ENCODE peak calls at places on chromosome 10, in ten cellular contexts. A is stomach, E is transverse colon, R is GM23338, O is HepG2, J is endothelial cell of umbilical vein, Y is HCT116, H is prostate gland, L is SK-N-SH, K is K562. G is an unnamed sample.

GRCh38 chr10:132162590-132163277 is 24.0 kb upstream of the DPYSL4 start:
- DNase-seq in O (no peak), H (peak), E (peak), J (no peak), Y (no peak), R (no peak), K (no peak), A (peak), L (no peak), G (no peak)

GRCh38 chr10:1156616-1156886 is 100.4 kb downstream of the WDR37 start:
- DNase-seq in Y (no peak), H (no peak), E (no peak), K (no peak), J (no peak), R (no peak), O (no peak), A (peak), L (no peak), G (no peak)

GRCh38 chr10:33109788-33110469 is 151.9 kb upstream of the ITGB1 start:
- DNase-seq in J (no peak), R (no peak), L (no peak), A (no peak), H (no peak), O (no peak), E (no peak), Y (no peak), K (no peak), G (no peak)

GRCh38 chr10:63522129-63522687 is 1.0 kb downstream of the REEP3 start:
- DNase-seq in H (no peak), K (no peak), J (peak), Y (no peak), O (no peak), L (peak), E (no peak), A (no peak), R (no peak), G (no peak)

GRCh38 chr10:95467162-95467599 is 94.0 kb downstream of the SORBS1 start:
- DNase-seq in Y (peak), O (peak), A (peak), H (peak), L (peak), J (peak), K (peak), E (peak), R (peak), G (no peak)

GRCh38 chr10:77392851-77393250 is 244.8 kb downstream of the KCNMA1 start:
- DNase-seq in K (no peak), L (no peak), J (peak), O (no peak), A (no peak), E (no peak), H (peak), R (no peak), Y (peak), G (peak)

GRCh38 chr10:33434948-33435347 is 100.5 kb upstream of the NRP1 start:
- DNase-seq in O (no peak), L (no peak), K (no peak), H (no peak), Y (no peak), A (no peak), R (no peak), J (no peak), E (no peak), G (no peak)

GRCh38 chr10:89555688-89556445 is 20.5 kb upstream of the SLC16A12 start:
- DNase-seq in K (no peak), H (no peak), A (no peak), Y (no peak), O (no peak), R (peak), L (no peak), E (no peak), J (no peak), G (no peak)

GRCh38 chr10:60335708-60336107 is 54.0 kb downstream of the ANK3 start:
- DNase-seq in J (peak), R (peak), L (no peak), H (no peak), O (peak), E (no peak), K (peak), Y (no peak), A (no peak), G (no peak)

GRCh38 chr10:95815701-95816100 is 59.7 kb downstream of the ENTPD1 start:
- DNase-seq in Y (no peak), E (no peak), L (no peak), O (no peak), K (no peak), R (no peak), A (no peak), J (peak), H (no peak), G (no peak)

GRCh38 chr10:42997151-42997848 is 79.6 kb upstream of the RET start:
- DNase-seq in R (no peak), Y (no peak), E (no peak), J (no peak), A (no peak), L (peak), H (no peak), K (no peak), O (no peak), G (no peak)

GRCh38 chr10:43773736-43774135 is 125.1 kb upstream of the ZNF32 start:
- DNase-seq in L (no peak), H (no peak), K (no peak), A (no peak), Y (no peak), J (peak), R (no peak), O (no peak), E (no peak), G (no peak)

GRCh38 chr10:30829921-30830671 is 200.5 kb upstream of the LYZL2 start:
- DNase-seq in H (no peak), E (no peak), K (no peak), J (no peak), Y (no peak), R (no peak), A (no peak), L (no peak), O (no peak), G (no peak)

GRCh38 chr10:29636178-29636577 is 1.4 kb upstream of the SVIL start:
- DNase-seq in K (no peak), J (peak), H (no peak), O (no peak), A (no peak), L (no peak), R (no peak), Y (no peak), E (no peak), G (no peak)

GRCh38 chr10:44860811-44861751 is 50.1 kb upstream of the TMEM72 start:
- DNase-seq in O (peak), H (no peak), Y (no peak), L (no peak), A (peak), R (no peak), E (no peak), J (no peak), K (no peak), G (no peak)

GRCh38 chr10:24240001-24240751 is 31.2 kb downstream of the KIAA1217 start:
- DNase-seq in R (no peak), J (no peak), A (no peak), L (peak), Y (no peak), O (peak), E (no peak), K (no peak), H (peak), G (no peak)

GRCh38 chr10:70984986-70985719 is 96.8 kb upstream of the PCBD1 start:
- DNase-seq in H (no peak), J (no peak), K (no peak), O (no peak), Y (no peak), A (no peak), L (no peak), R (no peak), E (no peak), G (no peak)

GRCh38 chr10:119659951-119660350 is 8.8 kb downstream of the BAG3 start:
- DNase-seq in E (no peak), Y (no peak), R (no peak), K (no peak), O (peak), L (no peak), A (no peak), J (no peak), H (no peak), G (no peak)

GRCh38 chr10:121886997-121887622 is 40.7 kb downstream of the ATE1 start:
- DNase-seq in R (peak), O (peak), A (peak), K (peak), J (peak), Y (peak), H (peak), L (peak), E (peak), G (peak)

GRCh38 chr10:42738669-42739068 is 43.9 kb upstream of the BMS1 start:
- DNase-seq in E (no peak), Y (no peak), A (no peak), O (no peak), J (no peak), H (no peak), R (no peak), K (no peak), L (no peak), G (no peak)

GRCh38 chr10:75115137-75115536 is 3.7 kb downstream of the SAMD8 start:
- DNase-seq in Y (no peak), K (peak), O (no peak), A (no peak), E (no peak), L (no peak), H (no peak), J (peak), R (no peak), G (no peak)

GRCh38 chr10:75109459-75109778 is 2.0 kb upstream of the SAMD8 start:
- DNase-seq in J (no peak), E (no peak), K (no peak), Y (no peak), H (no peak), R (no peak), A (no peak), L (no peak), O (no peak), G (no peak)

GRCh38 chr10:75110006-75110632 is 1.3 kb upstream of the SAMD8 start:
- DNase-seq in O (no peak), Y (no peak), A (no peak), J (no peak), H (no peak), E (no peak), R (no peak), L (no peak), K (peak), G (no peak)

GRCh38 chr10:75111367-75111905 is at the start of gene SAMD8:
- DNase-seq in J (peak), K (peak), A (peak), R (peak), O (peak), L (peak), Y (peak), E (peak), H (peak), G (peak)

GRCh38 chr10:75111906-75112703 is 649 bp downstream of the SAMD8 start:
- DNase-seq in R (peak), O (peak), K (peak), E (peak), A (peak), H (peak), J (peak), Y (peak), L (peak), G (no peak)
- TF ChIP-seq POLR2AphosphoS5 in R (no peak), O (no peak), K (no peak), E (no peak), A (no peak), H (no peak), J (no peak), Y (no peak), L (no peak), G (no peak)

DNA sequence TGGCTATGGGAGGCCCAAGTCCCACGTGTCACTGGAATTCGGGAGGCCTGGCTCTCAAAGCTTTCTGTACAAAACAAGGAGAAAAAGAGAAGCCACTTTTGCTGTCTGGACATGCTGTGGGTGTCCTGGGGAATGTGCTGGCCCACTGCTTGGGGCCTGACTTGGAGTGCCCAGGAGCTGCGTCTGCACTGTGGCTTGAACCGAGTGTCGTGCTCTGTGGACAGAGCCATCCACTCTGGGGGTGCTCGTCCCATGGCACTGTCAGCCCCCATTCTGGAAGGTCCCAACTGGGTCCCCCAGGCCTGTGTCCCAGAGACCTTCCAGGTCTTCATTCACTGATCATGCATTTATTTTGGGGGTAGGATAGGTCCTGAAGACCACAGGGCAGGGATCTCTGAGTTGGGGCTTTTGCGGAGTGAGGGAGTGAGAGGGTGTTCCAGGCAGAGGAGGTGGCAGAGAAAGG is 138.0 kb downstream of the LHPP start:
- DNase-seq in H (no peak), A (no peak), J (no peak), R (no peak), K (no peak), Y (no peak), O (no peak), E (no peak), L (no peak), G (no peak)
- H3K4me3 ChIP-seq in H (no peak), A (no peak), J (no peak), R (no peak), K (no peak), Y (no peak), O (no peak), E (no peak), L (no peak), G (no peak)

GRCh38 chr10:103180491-103180890 is 12.6 kb downstream of the NT5C2 start:
- DNase-seq in Y (no peak), O (no peak), J (no peak), L (no peak), A (no peak), H (no peak), K (no peak), E (no peak), R (no peak), G (no peak)
- H3K27ac ChIP-seq in Y (no peak), O (no peak), J (no peak), L (no peak), A (no peak), H (no peak), K (no peak), E (no peak), R (peak), G (peak)

GRCh38 chr10:102450374-102451104 is 804 bp downstream of the C10orf95 start:
- DNase-seq in O (peak), H (peak), K (peak), J (peak), L (peak), Y (peak), A (peak), E (peak), R (peak), G (no peak)
- TF ChIP-seq POLR2AphosphoS5 in O (no peak), H (peak), K (no peak), J (peak), L (peak), Y (peak), A (peak), E (peak), R (no peak), G (no peak)

GRCh38 chr10:123890761-123891146 is 853 bp downstream of the CPXM2 start:
- DNase-seq in L (no peak), O (no peak), Y (no peak), H (no peak), E (no peak), J (no peak), R (no peak), A (no peak), K (no peak), G (no peak)

GRCh38 chr10:123888751-123889150 is 2.9 kb downstream of the CPXM2 start:
- DNase-seq in O (no peak), H (no peak), A (no peak), L (no peak), R (no peak), E (no peak), Y (no peak), J (no peak), K (no peak), G (no peak)

GRCh38 chr10:123890246-123890645 is 1.4 kb downstream of the CPXM2 start:
- DNase-seq in O (no peak), A (no peak), Y (no peak), R (no peak), K (no peak), H (no peak), E (no peak), L (no peak), J (no peak), G (no peak)

GRCh38 chr10:123891147-123892011 is at the start of gene CPXM2:
- DNase-seq in J (no peak), O (no peak), R (peak), H (no peak), L (no peak), E (no peak), Y (no peak), K (no peak), A (no peak), G (no peak)

DNA sequence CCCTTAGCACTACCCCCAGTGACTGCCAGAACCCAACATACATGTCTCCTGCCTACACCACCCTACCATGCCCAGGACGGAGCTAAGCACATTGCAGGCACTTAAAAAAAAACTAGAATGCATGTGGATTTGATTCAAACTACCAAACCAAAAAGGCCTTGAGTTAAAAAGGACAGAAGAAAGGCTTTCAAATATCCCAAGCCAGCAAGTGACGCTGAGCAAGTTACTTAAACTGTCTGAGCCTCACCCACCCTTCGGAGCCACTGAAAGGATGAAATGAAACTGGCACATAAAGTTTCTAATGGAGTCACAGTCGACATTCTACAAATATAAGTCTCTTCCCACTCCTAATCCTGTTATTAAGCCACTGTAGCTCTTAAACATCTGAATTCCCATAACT is 1.8 kb downstream of the CPXM2 start:
- DNase-seq in H (no peak), K (no peak), J (no peak), Y (no peak), E (no peak), A (no peak), L (no peak), O (no peak), R (no peak), G (no peak)
- H3K4me3 ChIP-seq in H (no peak), K (no peak), J (no peak), Y (no peak), E (no peak), A (no peak), L (no peak), O (no peak), R (no peak), G (no peak)

DNA sequence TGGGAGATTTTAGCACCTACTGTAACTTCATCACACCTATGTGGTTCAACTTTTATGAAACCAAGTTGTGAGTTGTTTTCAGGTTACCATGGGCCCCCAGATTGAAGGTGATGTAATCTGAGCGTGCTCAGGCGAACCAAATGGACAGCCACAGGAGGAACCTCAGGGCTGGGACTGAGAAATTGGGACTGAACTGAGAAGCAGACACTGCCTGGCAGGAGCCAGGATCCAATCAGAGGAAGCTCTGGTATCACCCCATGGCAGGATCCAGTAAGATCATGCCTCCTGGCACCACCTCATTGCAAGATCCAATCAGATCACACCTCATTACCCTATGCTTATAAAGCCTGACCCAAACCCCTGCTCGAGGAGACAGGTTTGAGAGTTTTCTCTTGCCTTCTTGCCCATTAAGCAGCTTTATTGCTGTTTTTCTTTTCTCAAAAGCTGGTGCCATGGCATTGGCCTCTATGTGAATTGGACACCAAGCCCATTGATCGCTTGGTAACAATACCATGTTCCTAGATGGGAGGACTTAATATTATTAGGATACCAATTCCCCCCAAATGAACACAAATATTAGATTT is 43.2 kb upstream of the GDF10 start:
- DNase-seq in Y (no peak), K (no peak), R (no peak), A (no peak), J (no peak), E (peak), O (no peak), L (no peak), H (no peak), G (no peak)
- H3K27ac ChIP-seq in Y (no peak), K (no peak), R (no peak), A (no peak), J (no peak), E (no peak), O (no peak), L (no peak), H (no peak), G (no peak)

GRCh38 chr10:19952611-19953010 is 136.4 kb downstream of the PLXDC2 start:
- DNase-seq in H (no peak), A (no peak), R (no peak), Y (no peak), O (no peak), E (no peak), L (no peak), K (no peak), J (no peak), G (no peak)

GRCh38 chr10:19954601-19955000 is 138.4 kb downstream of the PLXDC2 start:
- DNase-seq in L (no peak), A (no peak), H (no peak), O (no peak), Y (no peak), R (no peak), K (no peak), J (no peak), E (no peak), G (no peak)

GRCh38 chr10:19952103-19952502 is 135.9 kb downstream of the PLXDC2 start:
- DNase-seq in K (no peak), A (no peak), Y (no peak), H (no peak), R (no peak), O (no peak), E (no peak), L (no peak), J (no peak), G (no peak)

GRCh38 chr10:19958787-19959186 is 142.6 kb downstream of the PLXDC2 start:
- DNase-seq in J (no peak), H (no peak), E (no peak), O (no peak), A (no peak), Y (no peak), K (no peak), L (no peak), R (no peak), G (no peak)

GRCh38 chr10:19956633-19957032 is 140.4 kb downstream of the PLXDC2 start:
- DNase-seq in H (no peak), E (no peak), J (no peak), Y (no peak), A (no peak), K (no peak), L (no peak), R (no peak), O (no peak), G (no peak)
- TF ChIP-seq POLR2AphosphoS5 in H (no peak), E (no peak), J (no peak), Y (no peak), A (no peak), K (no peak), L (no peak), R (no peak), O (no peak), G (no peak)

GRCh38 chr10:12588091-12588850 is 238.9 kb downstream of the CAMK1D start:
- DNase-seq in L (no peak), A (no peak), Y (no peak), H (no peak), J (no peak), O (no peak), E (peak), K (no peak), R (no peak), G (no peak)
- H3K4me3 ChIP-seq in L (no peak), A (peak), Y (no peak), H (no peak), J (no peak), O (no peak), E (no peak), K (no peak), R (no peak), G (no peak)

DNA sequence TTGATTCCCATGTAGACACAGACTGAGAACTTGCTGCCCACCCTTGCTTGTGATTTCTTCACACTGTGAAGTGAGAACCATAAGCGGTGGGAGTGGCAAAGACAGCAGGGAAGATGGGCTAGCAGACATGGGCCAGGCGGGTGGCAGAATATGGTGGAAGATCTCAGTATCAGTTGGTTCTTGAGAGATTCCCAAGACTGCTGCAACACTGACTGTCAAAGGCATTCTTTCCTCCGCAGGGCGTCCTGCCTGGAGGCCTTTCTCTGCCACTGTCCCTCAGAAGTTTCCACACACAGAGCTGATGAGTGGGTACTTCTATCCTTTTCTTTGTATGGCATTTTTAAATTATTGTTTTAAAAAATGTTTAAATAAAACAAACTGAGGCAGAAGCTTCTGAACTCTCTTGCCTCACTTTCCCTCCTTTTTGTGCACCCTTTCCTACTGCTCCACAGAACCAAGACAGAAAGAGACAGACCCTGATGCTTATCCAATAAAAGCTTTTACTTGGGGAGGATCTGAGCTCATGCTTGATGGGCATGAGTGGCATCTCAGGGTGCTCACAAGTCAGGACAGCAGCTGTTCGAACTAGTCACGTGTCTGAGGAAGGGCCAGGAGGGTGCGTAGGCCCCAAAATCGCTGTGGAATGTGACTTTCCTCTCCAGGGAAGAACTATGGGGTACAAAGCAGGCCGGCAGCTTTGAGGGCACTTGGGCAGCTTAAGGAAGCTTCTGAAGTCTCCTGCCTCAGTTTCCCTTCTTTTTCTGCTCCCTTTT is 104.7 kb upstream of the PCGF5 start:
- DNase-seq in J (no peak), A (no peak), K (no peak), Y (no peak), R (no peak), L (no peak), O (no peak), E (no peak), H (no peak), G (no peak)
- H3K27ac ChIP-seq in J (no peak), A (no peak), K (no peak), Y (no peak), R (no peak), L (no peak), O (no peak), E (no peak), H (no peak), G (no peak)

G was measured in Panc1.